ENCODE peak calls at places on chromosomes 2 and 18, in four cellular contexts. V, X, N and K are unnamed samples.

GRCh38 chr2:31282634-31283033 is 48.7 kb downstream of the EHD3 start:
- DNase-seq in V (no peak), X (peak; percentile 42), N (no peak), K (no peak)

GRCh38 chr2:129698593-129698992 is 280.9 kb upstream of the RAB6C start:
- DNase-seq in V (no peak), X (no peak), N (no peak), K (no peak)

GRCh38 chr2:174964404-174964803 is 40.8 kb downstream of the CHN1 start:
- DNase-seq in V (peak; percentile 58), X (no peak), N (no peak), K (no peak)

GRCh38 chr18:54162431-54162830 is 62.0 kb downstream of the MBD2 start:
- DNase-seq in V (no peak), X (no peak), N (peak; percentile 53), K (no peak)

GRCh38 chr2:263774-264492 is at the start of gene SH3YL1:
- DNase-seq in V (no peak), X (peak; percentile 7), N (peak; percentile 31), K (no peak)

GRCh38 chr2:1991706-1992245 is 247.5 kb upstream of the PXDN start:
- DNase-seq in V (no peak), X (no peak), N (no peak), K (no peak)

GRCh38 chr2:128832946-128833560 is 514.4 kb upstream of the HS6ST1 start:
- DNase-seq in V (no peak), X (no peak), N (no peak), K (no peak)

GRCh38 chr2:5729426-5729825 is 37.2 kb downstream of the SOX11 start:
- DNase-seq in V (no peak), X (no peak), N (no peak), K (no peak)

GRCh38 chr2:97714950-97715652 is 1.7 kb downstream of the ZAP70 start:
- DNase-seq in V (no peak), X (no peak), N (no peak), K (no peak)

GRCh38 chr18:2518473-2518872 is 52.8 kb downstream of the METTL4 start:
- DNase-seq in V (no peak), X (no peak), N (no peak), K (no peak)

GRCh38 chr18:33751613-33752221 is 173.7 kb downstream of the ASXL3 start:
- DNase-seq in V (no peak), X (peak; percentile 11), N (peak; percentile 76), K (peak; percentile 18)

GRCh38 chr2:193907561-193907960 is 1712.8 kb upstream of the TMEFF2 start:
- DNase-seq in V (no peak), X (no peak), N (peak; percentile 2), K (no peak)

GRCh38 chr2:227325824-227326195 is 759 bp downstream of the MFF start:
- DNase-seq in V (no peak), X (peak; percentile 52), N (peak; percentile 70), K (no peak)

GRCh38 chr18:22223263-22223960 is 54.0 kb downstream of the GATA6 start:
- DNase-seq in V (no peak), X (peak; percentile 77), N (peak; percentile 64), K (no peak)

GRCh38 chr2:105376789-105377231 is 22.0 kb downstream of the FHL2 start:
- DNase-seq in V (no peak), X (peak; percentile 89), N (peak; percentile 59), K (no peak)

GRCh38 chr2:10103179-10103578 is 19.4 kb upstream of the RRM2 start:
- DNase-seq in V (no peak), X (no peak), N (no peak), K (no peak)

GRCh38 chr2:187429989-187430388 is 18.1 kb downstream of the CALCRL start:
- DNase-seq in V (no peak), X (peak; percentile 95), N (peak; percentile 62), K (no peak)

GRCh38 chr2:31707992-31708391 is 127.3 kb upstream of the SRD5A2 start:
- DNase-seq in V (no peak), X (no peak), N (no peak), K (no peak)

GRCh38 chr18:8623549-8624106 is 14.4 kb downstream of the RAB12 start:
- DNase-seq in V (no peak), X (no peak), N (peak; percentile 20), K (no peak)

GRCh38 chr2:31197166-31197565 is 20.1 kb downstream of the CAPN14 start:
- DNase-seq in V (no peak), X (no peak), N (no peak), K (no peak)

GRCh38 chr2:161238559-161239415 is 69.4 kb upstream of the PSMD14 start:
- DNase-seq in V (peak; percentile 64), X (peak; percentile 68), N (peak; percentile 72), K (no peak)

GRCh38 chr2:7692657-7693161 is 775.5 kb downstream of the RNF144A start:
- DNase-seq in V (no peak), X (no peak), N (peak; percentile 95), K (no peak)

GRCh38 chr2:61178603-61179545 is 16.9 kb downstream of the C2orf74 start:
- DNase-seq in V (no peak), X (no peak), N (no peak), K (no peak)

GRCh38 chr2:72270556-72271275 is 123.1 kb upstream of the CYP26B1 start:
- DNase-seq in V (no peak), X (no peak), N (no peak), K (no peak)

GRCh38 chr2:2663401-2664036 is 332.4 kb upstream of the MYT1L start:
- DNase-seq in V (no peak), X (no peak), N (no peak), K (no peak)

GRCh38 chr2:39631256-39631655 is 34.5 kb upstream of the TMEM178A start:
- DNase-seq in V (no peak), X (no peak), N (no peak), K (no peak)

GRCh38 chr2:239544846-239545465 is 144.1 kb upstream of the HDAC4 start:
- DNase-seq in V (no peak), X (no peak), N (no peak), K (no peak)

GRCh38 chr18:9824474-9824832 is 61.3 kb upstream of the TXNDC2 start:
- DNase-seq in V (no peak), X (no peak), N (peak; percentile 76), K (no peak)

GRCh38 chr2:239602290-239603282 is 201.8 kb upstream of the HDAC4 start:
- DNase-seq in V (no peak), X (no peak), N (no peak), K (no peak)

GRCh38 chr2:172745636-172746035 is 10.0 kb downstream of the RAPGEF4 start:
- DNase-seq in V (no peak), X (peak; percentile 41), N (peak; percentile 10), K (no peak)

GRCh38 chr2:29920130-29920577 is 1.2 kb downstream of the ALK start:
- DNase-seq in V (peak; percentile 87), X (peak; percentile 14), N (peak; percentile 72), K (no peak)

GRCh38 chr2:38245114-38245641 is 131.9 kb downstream of the ATL2 start:
- DNase-seq in V (no peak), X (no peak), N (no peak), K (peak; percentile 71)
- H3K9ac ChIP-seq in V (no peak overlapping the region), X (no peak overlapping the region), N (no peak overlapping the region), K (no peak overlapping the region)

DNA sequence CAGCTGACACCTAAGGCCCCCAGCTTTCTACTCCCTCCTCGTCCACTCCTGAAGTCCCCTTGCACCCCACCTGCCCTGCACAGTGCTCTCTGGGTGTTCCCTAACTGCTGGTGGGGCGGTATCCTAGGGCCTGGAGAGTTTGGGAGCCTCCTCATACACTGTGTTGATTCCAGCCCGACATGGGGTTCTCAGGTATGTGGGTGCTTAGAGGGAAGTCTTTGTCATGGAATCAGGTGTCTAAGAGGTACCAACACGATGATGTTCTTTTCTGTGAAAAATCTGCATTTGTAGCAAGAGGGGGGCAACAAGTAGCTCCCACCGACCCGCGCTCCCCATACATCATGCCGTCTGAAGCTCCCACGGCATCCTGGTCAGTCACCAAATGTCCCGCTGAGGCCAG is 96.8 kb upstream of the SMAD7 start:
- DNase-seq in V (no peak), X (no peak), N (no peak), K (no peak)
- H3K9ac ChIP-seq in V (no peak overlapping the region), X (no peak overlapping the region), N (no peak overlapping the region), K (no peak overlapping the region)

DNA sequence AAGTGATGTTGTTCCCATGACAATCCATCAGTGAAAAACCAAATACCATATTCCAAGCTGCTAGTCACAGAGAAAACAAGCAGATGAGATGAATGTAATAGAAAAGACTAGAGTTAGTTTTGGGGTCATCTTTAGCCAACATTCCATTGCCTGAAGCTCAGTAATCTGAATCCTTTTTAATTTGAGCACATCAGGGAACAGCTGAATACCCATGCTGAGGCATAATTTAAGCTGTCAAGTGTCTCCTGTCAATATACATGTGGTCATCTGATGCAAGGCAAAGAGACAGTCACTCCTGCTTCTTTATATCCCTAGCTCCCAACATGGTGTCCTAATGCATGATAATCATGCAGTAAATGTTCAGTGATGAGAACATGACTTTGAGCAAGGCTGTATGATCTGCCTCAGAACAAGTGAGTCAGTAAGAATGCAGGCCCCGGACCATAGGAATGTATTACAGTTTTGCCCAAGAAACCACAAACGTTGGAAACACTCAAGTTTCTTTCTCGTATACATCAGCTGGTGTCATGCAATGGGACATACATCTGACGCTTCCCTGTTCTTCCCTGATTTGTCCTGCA is 48.0 kb downstream of the CDK15 start:
- DNase-seq in V (no peak), X (no peak), N (peak; percentile 96), K (no peak)
- H3K9ac ChIP-seq in V (no peak overlapping the region), X (no peak overlapping the region), N (no peak overlapping the region), K (no peak overlapping the region)

DNA sequence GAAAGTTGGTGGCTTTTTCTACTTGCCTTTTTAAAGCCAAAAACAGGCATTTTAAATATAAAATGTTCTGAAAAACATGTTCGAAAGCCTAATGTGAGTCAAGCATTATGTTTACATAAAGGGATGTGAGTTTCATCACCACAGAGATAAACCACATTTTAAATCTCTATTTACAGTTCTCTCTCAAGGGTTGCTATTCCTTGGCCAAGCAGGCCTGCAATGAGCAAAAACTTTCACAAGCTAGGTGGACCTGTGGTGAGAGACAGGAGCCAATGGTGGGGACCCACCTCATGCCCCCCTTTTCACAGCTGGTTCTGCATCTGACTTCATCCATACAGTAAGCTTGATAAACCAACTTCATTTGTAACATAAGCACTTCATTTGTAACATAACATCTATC is 65.1 kb downstream of the CUL3 start:
- DNase-seq in V (no peak), X (no peak), N (peak; percentile 77), K (no peak)
- H3K9ac ChIP-seq in V (no peak overlapping the region), X (no peak overlapping the region), N (peak overlapping the region; percentile 22), K (no peak overlapping the region)

GRCh38 chr2:197101519-197101918 is 175.0 kb upstream of the PGAP1 start:
- DNase-seq in V (no peak), X (no peak), N (no peak), K (no peak)
- H3K9ac ChIP-seq in V (no peak overlapping the region), X (no peak overlapping the region), N (no peak overlapping the region), K (no peak overlapping the region)

GRCh38 chr2:73642338-73643018 is at the start of gene NAT8:
- DNase-seq in V (no peak), X (peak; percentile 73), N (no peak), K (no peak)

GRCh38 chr2:73640537-73640936 is 1.7 kb downstream of the NAT8 start:
- DNase-seq in V (no peak), X (no peak), N (peak; percentile 56), K (no peak)

GRCh38 chr2:73638429-73638828 is 3.8 kb downstream of the NAT8 start:
- DNase-seq in V (no peak), X (no peak), N (no peak), K (no peak)

GRCh38 chr2:73640946-73641766 is 1.1 kb downstream of the NAT8 start:
- DNase-seq in V (no peak), X (no peak), N (no peak), K (no peak)

GRCh38 chr2:73641767-73642062 is 507 bp downstream of the NAT8 start:
- DNase-seq in V (no peak), X (no peak), N (no peak), K (no peak)
- H3K9ac ChIP-seq in V (no peak overlapping the region), X (no peak overlapping the region), N (no peak overlapping the region), K (no peak overlapping the region)

GRCh38 chr2:215911686-215912085 is 101.7 kb downstream of the MREG start:
- DNase-seq in V (no peak), X (no peak), N (no peak), K (no peak)
- H3K9ac ChIP-seq in V (no peak overlapping the region), X (no peak overlapping the region), N (no peak overlapping the region), K (no peak overlapping the region)